ENCODE peak calls at places on chromosomes 4 and X, in five cellular contexts. U is stimulated activated CD8-positive, alpha-beta memory T cell treated with anti-CD3 and anti-CD28 coated beads, Interleukin-7, amount 100 ng/mL, for 1 hour; K is GM12865; Z is substantia nigra; N is RPMI8226. E is an unnamed sample.

GRCh38 chr4:106355193-106355592 is 13.4 kb downstream of the GIMD1 start:
- DNase-seq in U (no peak), N (no peak), Z (no peak), K (no peak), E (no peak)

GRCh38 chrX:154717824-154718223 is 33.1 kb downstream of the GAB3 start:
- DNase-seq in N (no peak), K (no peak), Z (no peak), U (no peak), E (no peak)

GRCh38 chr4:38752393-38752961 is 30.3 kb downstream of the TLR10 start:
- DNase-seq in N (no peak), K (peak), Z (no peak), U (no peak), E (no peak)

GRCh38 chr4:8393593-8394038 is 46.9 kb downstream of the ACOX3 start:
- DNase-seq in K (peak), Z (peak), U (no peak), N (no peak), E (no peak)

GRCh38 chrX:119015407-119016242 is 41.2 kb downstream of the LONRF3 start:
- DNase-seq in N (peak), Z (no peak), U (no peak), K (peak), E (peak)

GRCh38 chr4:16267639-16268038 is 41.4 kb upstream of the TAPT1 start:
- DNase-seq in N (no peak), K (no peak), Z (no peak), U (no peak), E (no peak)

GRCh38 chr4:10706236-10706635 is 21.7 kb upstream of the CLNK start:
- DNase-seq in K (no peak), N (no peak), U (no peak), Z (no peak), E (no peak)

GRCh38 chr4:138775890-138776289 is 239.7 kb upstream of the NOCT start:
- DNase-seq in K (peak), U (no peak), N (no peak), Z (peak), E (no peak)

GRCh38 chr4:89897867-89898266 is 3.2 kb downstream of the MMRN1 start:
- DNase-seq in K (no peak), Z (no peak), N (no peak), U (no peak), E (no peak)

GRCh38 chr4:149713031-149713430 is 102.6 kb downstream of the IQCM start:
- DNase-seq in N (no peak), K (no peak), Z (no peak), U (no peak), E (no peak)

GRCh38 chr4:53905281-53905934 is 159.0 kb downstream of the CHIC2 start:
- DNase-seq in K (no peak), N (no peak), Z (no peak), U (no peak), E (no peak)

GRCh38 chr4:98341309-98341708 is 80.1 kb downstream of the RAP1GDS1 start:
- DNase-seq in Z (no peak), K (no peak), U (no peak), N (no peak), E (no peak)

GRCh38 chr4:81512945-81513584 is 41.4 kb upstream of the RASGEF1B start:
- DNase-seq in U (no peak), N (no peak), Z (no peak), K (no peak), E (peak)

GRCh38 chr4:90495936-90496335 is 368.7 kb downstream of the CCSER1 start:
- DNase-seq in Z (no peak), U (no peak), K (no peak), N (no peak), E (no peak)

GRCh38 chr4:80125252-80126177 is 52.5 kb upstream of the ANTXR2 start:
- DNase-seq in N (peak), U (no peak), K (peak), Z (no peak), E (no peak)

GRCh38 chr4:130510661-130511060 is 1414.7 kb downstream of the C4orf33 start:
- DNase-seq in Z (no peak), K (no peak), N (no peak), U (no peak), E (no peak)

GRCh38 chr4:100016191-100016590 is 66.1 kb upstream of the H2AZ1 start:
- DNase-seq in N (no peak), Z (no peak), K (no peak), U (no peak), E (no peak)

GRCh38 chr4:122360754-122361153 is 18.1 kb upstream of the ADAD1 start:
- DNase-seq in K (no peak), Z (no peak), U (no peak), N (no peak), E (no peak)

GRCh38 chr4:26323807-26324206 is 3.0 kb downstream of the RBPJ start:
- DNase-seq in U (no peak), K (no peak), N (no peak), Z (no peak), E (no peak)

GRCh38 chr4:16516796-16517413 is 290.6 kb upstream of the TAPT1 start:
- DNase-seq in K (peak), U (no peak), Z (peak), N (peak), E (no peak)

GRCh38 chr4:54614094-54614493 is 43.7 kb upstream of the KIT start:
- DNase-seq in N (no peak), Z (no peak), K (no peak), U (no peak), E (no peak)

GRCh38 chr4:39458505-39459300 is at the start of the genes LIAS and RPL9:
- DNase-seq in Z (peak), K (peak), U (peak), N (peak), E (peak)

GRCh38 chr4:48129307-48130014 is 4.6 kb downstream of the TXK start:
- DNase-seq in K (no peak), N (no peak), Z (no peak), U (no peak), E (no peak)

GRCh38 chr4:150006197-150006596 is 72.0 kb upstream of the DCLK2 start:
- DNase-seq in Z (no peak), N (no peak), U (no peak), K (no peak), E (no peak)

GRCh38 chr4:185839204-185839712 is 27.3 kb upstream of the SORBS2 start:
- DNase-seq in N (no peak), K (peak), U (no peak), Z (no peak), E (no peak)

GRCh38 chrX:115940888-115941332 is 229.6 kb upstream of the AGTR2 start:
- DNase-seq in K (peak), U (no peak), Z (peak), N (peak), E (peak)

GRCh38 chrX:72609313-72609712 is 36.7 kb upstream of the HDAC8 start:
- DNase-seq in U (no peak), Z (no peak), K (no peak), N (no peak), E (no peak)

GRCh38 chr4:147580396-147580795 is 36.8 kb upstream of the TMEM184C start:
- DNase-seq in Z (no peak), K (no peak), U (no peak), N (no peak), E (no peak)

GRCh38 chr4:2489841-2490552 is 21.1 kb downstream of the RNF4 start:
- DNase-seq in N (no peak), Z (no peak), K (no peak), U (no peak), E (no peak)

GRCh38 chrX:118226060-118226428 is 109.4 kb upstream of the KLHL13 start:
- DNase-seq in U (no peak), Z (no peak), K (no peak), N (peak), E (peak)

GRCh38 chrX:15983034-15983433 is 128.4 kb upstream of the AP1S2 start:
- DNase-seq in N (no peak), U (no peak), Z (no peak), K (no peak), E (no peak)

GRCh38 chr4:108044951-108045686 is 55.4 kb downstream of the HADH start:
- DNase-seq in K (no peak), U (no peak), N (no peak), Z (no peak), E (no peak)

GRCh38 chr4:159191989-159192388 is 89.1 kb downstream of the RAPGEF2 start:
- DNase-seq in N (no peak), Z (no peak), K (no peak), U (no peak), E (no peak)

GRCh38 chr4:55530167-55530566 is 16.5 kb downstream of the CLOCK start:
- DNase-seq in U (no peak), Z (no peak), N (no peak), K (no peak), E (no peak)

GRCh38 chr4:158936238-158936637 is 166.6 kb upstream of the RAPGEF2 start:
- DNase-seq in U (no peak), K (no peak), Z (no peak), N (no peak), E (no peak)

GRCh38 chr4:34850426-34850825 is 1393.9 kb downstream of the ARAP2 start:
- DNase-seq in Z (no peak), N (no peak), U (no peak), K (no peak), E (no peak)

GRCh38 chr4:7581477-7581876 is 146.7 kb upstream of the PSAPL1 start:
- DNase-seq in K (peak), U (no peak), N (peak), Z (no peak), E (no peak)

GRCh38 chrX:52352551-52352950 is 16.3 kb upstream of the XAGE2 start:
- DNase-seq in N (no peak), Z (no peak), U (no peak), K (no peak), E (no peak)

GRCh38 chr4:31059753-31060522 is 339.8 kb downstream of the PCDH7 start:
- DNase-seq in U (no peak), Z (no peak), K (no peak), N (no peak), E (no peak)

E was measured in germinal center.